ENCODE peak calls at places on chromosome 19, in seven cellular contexts. X is iris pigment epithelial cell; P is T-cell; V is SJSA1; E is naive thymus-derived CD4-positive, alpha-beta T cell; T is DMS53; Q is naive thymus-derived CD8-positive, alpha-beta T cell. H is an unnamed sample.

GRCh38 chr19:8404391-8405151 is 8.5 kb upstream of the MARCHF2 start:
- DNase-seq in Q (no peak), E (no peak), P (no peak), X (no peak), T (no peak), V (no peak), H (no peak)

GRCh38 chr19:1066251-1066747 is 668 bp upstream of the ARHGAP45 start:
- DNase-seq in T (no peak), P (no peak), V (no peak), E (no peak), Q (no peak), X (no peak), H (no peak)

GRCh38 chr19:5993516-5994406 is 15.8 kb upstream of the RANBP3 start:
- DNase-seq in Q (no peak), V (no peak), E (no peak), X (no peak), P (no peak), T (peak; percentile 42), H (no peak)

GRCh38 chr19:29881386-29881785 is 60.7 kb upstream of the URI1 start:
- DNase-seq in Q (no peak), V (no peak), X (peak; percentile 16), E (no peak), P (no peak), T (no peak), H (peak; percentile 31)

GRCh38 chr19:10929402-10929794 is 787 bp downstream of the TIMM29 start:
- DNase-seq in P (no peak), Q (no peak), X (no peak), V (peak; percentile 46), E (no peak), T (peak; percentile 45), H (no peak)

GRCh38 chr19:29854033-29854432 is 42.2 kb downstream of the CCNE1 start:
- DNase-seq in P (no peak), T (no peak), X (no peak), E (no peak), V (no peak), Q (no peak), H (no peak)

GRCh38 chr19:51081476-51081875 is 1.2 kb downstream of the KLK14 start:
- DNase-seq in E (no peak), P (no peak), X (no peak), T (no peak), V (no peak), Q (no peak), H (no peak)

GRCh38 chr19:11064831-11065303 is 24.4 kb upstream of the LDLR start:
- DNase-seq in Q (no peak), E (no peak), X (peak; percentile 17), P (no peak), V (no peak), T (no peak), H (no peak)

GRCh38 chr19:517721-518136 is 10.4 kb downstream of the TPGS1 start:
- DNase-seq in E (no peak), Q (no peak), P (no peak), X (no peak), T (no peak), V (no peak), H (no peak)

GRCh38 chr19:1006711-1007398 is 6.6 kb downstream of the GRIN3B start:
- DNase-seq in Q (no peak), V (no peak), E (no peak), P (no peak), T (peak; percentile 45), X (no peak), H (no peak)

GRCh38 chr19:56066152-56067023 is 54.7 kb downstream of the ZNF787 start:
- DNase-seq in T (peak; percentile 72), P (peak; percentile 34), X (no peak), V (no peak), Q (peak; percentile 36), E (peak; percentile 55), H (peak; percentile 26)

GRCh38 chr19:13621413-13621812 is 115.1 kb upstream of the CACNA1A start:
- DNase-seq in T (peak; percentile 29), Q (no peak), V (peak; percentile 75), P (no peak), X (peak; percentile 76), E (no peak), H (peak; percentile 92)

GRCh38 chr19:20482721-20483120 is 82.9 kb downstream of the ZNF737 start:
- DNase-seq in T (peak; percentile 19), Q (no peak), P (peak; percentile 32), V (no peak), X (no peak), E (peak; percentile 2), H (no peak)

GRCh38 chr19:18320865-18321728 is 1.8 kb downstream of the LSM4 start:
- DNase-seq in T (no peak), V (no peak), X (no peak), E (no peak), Q (no peak), P (no peak), H (no peak)

GRCh38 chr19:41298327-41298964 is 11.5 kb upstream of the CCDC97 start:
- DNase-seq in V (no peak), P (peak; percentile 46), X (peak; percentile 81), Q (peak; percentile 66), T (peak; percentile 82), E (no peak), H (peak; percentile 96)

GRCh38 chr19:1177322-1178114 is 3.5 kb upstream of the SBNO2 start:
- DNase-seq in E (no peak), X (peak; percentile 93), P (no peak), T (no peak), Q (no peak), V (peak; percentile 97), H (peak; percentile 94)

GRCh38 chr19:58054792-58055482 is 4.1 kb upstream of the ZNF135 start:
- DNase-seq in V (no peak), X (peak; percentile 40), P (no peak), T (no peak), Q (no peak), E (no peak), H (peak; percentile 9)

GRCh38 chr19:5903502-5904301 is at the start of gene NDUFA11:
- DNase-seq in X (peak; percentile 95), E (peak; percentile 97), T (peak; percentile 98), P (peak; percentile 96), Q (peak; percentile 94), V (peak; percentile 99), H (no peak)

GRCh38 chr19:17751103-17751911 is at the start of gene FCHO1:
- DNase-seq in Q (peak; percentile 85), P (peak; percentile 84), X (no peak), V (no peak), T (no peak), E (peak; percentile 86), H (no peak)

GRCh38 chr19:29636553-29637325 is 28.5 kb upstream of the PLEKHF1 start:
- DNase-seq in Q (no peak), V (no peak), T (no peak), P (no peak), E (no peak), X (no peak), H (no peak)

GRCh38 chr19:40716655-40717324 is at the start of the genes COQ8B and ITPKC:
- DNase-seq in P (peak; percentile 100), Q (peak; percentile 99), V (peak; percentile 99), X (peak; percentile 97), E (peak; percentile 99), T (peak; percentile 100), H (peak; percentile 97)

GRCh38 chr19:19532806-19533701 is 4.3 kb downstream of the YJEFN3 start:
- DNase-seq in Q (no peak), X (no peak), E (no peak), V (no peak), T (no peak), P (no peak), H (no peak)

GRCh38 chr19:40367577-40368434 is 19.3 kb downstream of the PLD3 start:
- DNase-seq in X (no peak), Q (no peak), V (no peak), P (no peak), T (no peak), E (no peak), H (no peak)

GRCh38 chr19:53868091-53868891 is 608 bp downstream of the MYADM start:
- DNase-seq in P (peak; percentile 30), E (peak; percentile 45), V (peak; percentile 84), Q (peak; percentile 55), X (peak; percentile 70), T (no peak), H (peak; percentile 38)

GRCh38 chr19:19105365-19106060 is 32.8 kb downstream of the TMEM161A start:
- DNase-seq in E (no peak), X (peak; percentile 56), V (no peak), Q (no peak), T (peak; percentile 88), P (no peak), H (no peak)

GRCh38 chr19:14030997-14031718 is 404 bp upstream of the IL27RA start:
- DNase-seq in P (peak; percentile 79), Q (peak; percentile 81), X (no peak), E (no peak), T (no peak), V (no peak), H (no peak)

GRCh38 chr19:7618366-7618765 is 11.0 kb downstream of the XAB2 start:
- DNase-seq in V (no peak), P (no peak), Q (no peak), X (no peak), T (peak; percentile 55), E (no peak), H (no peak)

GRCh38 chr19:6030214-6030507 is 52.2 kb upstream of the RANBP3 start:
- DNase-seq in P (no peak), T (no peak), E (no peak), Q (no peak), V (peak; percentile 9), X (peak; percentile 94), H (peak; percentile 45)

GRCh38 chr19:28878862-28879566 is 333.9 kb downstream of the UQCRFS1 start:
- DNase-seq in P (peak; percentile 34), V (peak; percentile 56), E (peak; percentile 29), Q (peak; percentile 10), T (peak; percentile 68), X (peak; percentile 38), H (peak; percentile 58)

GRCh38 chr19:1510442-1510806 is 2.4 kb downstream of the ADAMTSL5 start:
- DNase-seq in P (no peak), Q (no peak), V (no peak), T (no peak), X (no peak), E (no peak), H (no peak)

GRCh38 chr19:41888926-41889325 is 5.9 kb downstream of the ARHGEF1 start:
- DNase-seq in E (no peak), T (no peak), P (peak; percentile 41), V (no peak), X (no peak), Q (peak; percentile 73), H (no peak)